ENCODE peak calls at places on chromosomes 12 and 14, in four cellular contexts. J is heart left ventricle, Z is NCI-H2081, Q is AG08395. K is an unnamed sample.

GRCh38 chr12:122909442-122910288 is 13.7 kb upstream of the VPS37B start:
- DNase-seq in Z (peak), Q (no peak), J (peak), K (no peak)

GRCh38 chr14:50109342-50109741 is 7.0 kb downstream of the VCPKMT start:
- DNase-seq in Z (no peak), J (no peak), Q (no peak), K (no peak)

GRCh38 chr14:68309631-68310030 is 483.2 kb downstream of the ZFP36L1 start:
- DNase-seq in Z (peak), Q (no peak), J (peak), K (no peak)

GRCh38 chr14:65431951-65432350 is 19.4 kb downstream of the FUT8 start:
- DNase-seq in J (no peak), Z (no peak), Q (peak), K (no peak)

GRCh38 chr14:100950024-100950423 is 46.5 kb upstream of the RTL1 start:
- DNase-seq in J (no peak), Z (no peak), Q (no peak), K (no peak)

GRCh38 chr14:86450075-86450474 is 920.1 kb downstream of the FLRT2 start:
- DNase-seq in J (no peak), Z (no peak), Q (peak), K (no peak)

GRCh38 chr14:94100847-94101246 is 9.7 kb upstream of the IFI27 start:
- DNase-seq in Q (peak), J (peak), Z (no peak), K (no peak)

GRCh38 chr14:62711351-62712023 is 333.8 kb downstream of the KCNH5 start:
- DNase-seq in Q (no peak), Z (peak), J (no peak), K (no peak)

GRCh38 chr14:60090864-60091519 is 731 bp upstream of the PCNX4 start:
- DNase-seq in Q (peak), Z (peak), J (peak), K (no peak)

GRCh38 chr12:50017047-50017446 is 8.2 kb downstream of the RACGAP1 start:
- DNase-seq in Z (no peak), Q (peak), J (peak), K (no peak)

GRCh38 chr12:100908501-100908900 is 113.9 kb downstream of the ANO4 start:
- DNase-seq in Q (peak), J (no peak), Z (no peak), K (no peak)